ENCODE peak calls at places on chromosomes 7 and 10, in seven cellular contexts. One of them, this sample, is unnamed.

GRCh38 chr7:47788083-47788482 is 160.2 kb downstream of the PKD1L1 start:
- DNase-seq in fibroblast of the aortic adventitia: no peak
- DNase-seq in AG09319: no peak
- DNase-seq in fibroblast of villous mesenchyme: no peak
- DNase-seq in RPMI7951: no peak
- DNase-seq in NB4: no peak
- DNase-seq in Kasumi-1: no peak
- DNase-seq in this sample: no peak

GRCh38 chr10:72320676-72321247 is 34.0 kb downstream of the DNAJB12 start:
- DNase-seq in fibroblast of the aortic adventitia: peak; percentile 100
- DNase-seq in AG09319: peak; percentile 99
- DNase-seq in fibroblast of villous mesenchyme: peak; percentile 100
- DNase-seq in RPMI7951: peak; percentile 99
- DNase-seq in NB4: peak; percentile 100
- DNase-seq in Kasumi-1: peak; percentile 100
- DNase-seq in this sample: peak; percentile 82

GRCh38 chr7:102152672-102153585 is 133.7 kb upstream of the SH2B2 start:
- DNase-seq in fibroblast of the aortic adventitia: peak; percentile 41
- DNase-seq in AG09319: no peak
- DNase-seq in fibroblast of villous mesenchyme: peak; percentile 81
- DNase-seq in RPMI7951: peak; percentile 10
- DNase-seq in NB4: no peak
- DNase-seq in Kasumi-1: no peak
- DNase-seq in this sample: no peak

GRCh38 chr10:24722676-24723385 is 856 bp downstream of the ARHGAP21 start:
- DNase-seq in fibroblast of the aortic adventitia: peak; percentile 65
- DNase-seq in AG09319: no peak
- DNase-seq in fibroblast of villous mesenchyme: peak; percentile 57
- DNase-seq in RPMI7951: peak; percentile 77
- DNase-seq in NB4: peak; percentile 57
- DNase-seq in Kasumi-1: peak; percentile 75
- DNase-seq in this sample: peak; percentile 74

GRCh38 chr7:18570890-18571478 is 75.4 kb downstream of the HDAC9 start:
- DNase-seq in fibroblast of the aortic adventitia: peak; percentile 77
- DNase-seq in AG09319: peak; percentile 19
- DNase-seq in fibroblast of villous mesenchyme: peak; percentile 40
- DNase-seq in RPMI7951: peak; percentile 67
- DNase-seq in NB4: peak; percentile 46
- DNase-seq in Kasumi-1: no peak
- DNase-seq in this sample: no peak

GRCh38 chr10:99532194-99532593 is 548 bp upstream of the NKX2-3 start:
- DNase-seq in fibroblast of the aortic adventitia: no peak
- DNase-seq in AG09319: no peak
- DNase-seq in fibroblast of villous mesenchyme: no peak
- DNase-seq in RPMI7951: no peak
- DNase-seq in NB4: no peak
- DNase-seq in Kasumi-1: no peak
- DNase-seq in this sample: no peak

GRCh38 chr10:26357203-26357602 is 80.9 kb upstream of the APBB1IP start:
- DNase-seq in fibroblast of the aortic adventitia: no peak
- DNase-seq in AG09319: no peak
- DNase-seq in fibroblast of villous mesenchyme: no peak
- DNase-seq in RPMI7951: no peak
- DNase-seq in NB4: no peak
- DNase-seq in Kasumi-1: no peak
- DNase-seq in this sample: no peak

GRCh38 chr7:25776737-25777109 is 375.3 kb upstream of the NFE2L3 start:
- DNase-seq in fibroblast of the aortic adventitia: no peak
- DNase-seq in AG09319: no peak
- DNase-seq in fibroblast of villous mesenchyme: no peak
- DNase-seq in RPMI7951: no peak
- DNase-seq in NB4: no peak
- DNase-seq in Kasumi-1: no peak
- DNase-seq in this sample: no peak

GRCh38 chr7:27032843-27033242 is 63.0 kb downstream of the HOXA1 start:
- DNase-seq in fibroblast of the aortic adventitia: no peak
- DNase-seq in AG09319: no peak
- DNase-seq in fibroblast of villous mesenchyme: peak; percentile 40
- DNase-seq in RPMI7951: peak; percentile 50
- DNase-seq in NB4: no peak
- DNase-seq in Kasumi-1: no peak
- DNase-seq in this sample: no peak

This sample was measured in sciatic nerve.